ENCODE peak calls at places on chromosomes 7 and 10, in ten cellular contexts. One of them, this sample, is unnamed.

GRCh38 chr10:22466763-22467334 is 121.6 kb downstream of the SPAG6 start:
- DNase-seq in ovary: no peak
- DNase-seq in NB4: no peak
- DNase-seq in transverse colon: no peak
- DNase-seq in H1: no peak
- DNase-seq in IMR-90: no peak
- DNase-seq in HCT116: no peak
- DNase-seq in A549: no peak
- DNase-seq in esophagus squamous epithelium: no peak
- DNase-seq in adrenal gland: no peak
- DNase-seq in this sample: no peak

GRCh38 chr7:40622830-40623507 is 488.2 kb downstream of the SUGCT start:
- DNase-seq in transverse colon: no peak
- DNase-seq in adrenal gland: no peak
- DNase-seq in ovary: no peak
- DNase-seq in esophagus squamous epithelium: no peak
- DNase-seq in IMR-90: no peak
- DNase-seq in NB4: no peak
- DNase-seq in H1: no peak
- DNase-seq in A549: no peak
- DNase-seq in HCT116: no peak
- DNase-seq in this sample: no peak

GRCh38 chr7:46107610-46108217 is 186.6 kb upstream of the IGFBP3 start:
- DNase-seq in transverse colon: no peak
- DNase-seq in A549: no peak
- DNase-seq in adrenal gland: no peak
- DNase-seq in H1: no peak
- DNase-seq in ovary: no peak
- DNase-seq in HCT116: no peak
- DNase-seq in NB4: no peak
- DNase-seq in IMR-90: no peak
- DNase-seq in esophagus squamous epithelium: no peak
- DNase-seq in this sample: no peak

GRCh38 chr7:82599910-82600309 is 156.3 kb upstream of the CACNA2D1 start:
- DNase-seq in NB4: no peak
- DNase-seq in IMR-90: no peak
- DNase-seq in H1: no peak
- DNase-seq in transverse colon: no peak
- DNase-seq in adrenal gland: no peak
- DNase-seq in esophagus squamous epithelium: no peak
- DNase-seq in ovary: no peak
- DNase-seq in A549: no peak
- DNase-seq in HCT116: no peak
- DNase-seq in this sample: no peak

GRCh38 chr7:44796034-44796503 is 412 bp upstream of the PPIA start:
- DNase-seq in esophagus squamous epithelium: no peak
- DNase-seq in ovary: no peak
- DNase-seq in IMR-90: peak; percentile 36
- DNase-seq in A549: no peak
- DNase-seq in H1: peak; percentile 23
- DNase-seq in HCT116: peak; percentile 16
- DNase-seq in transverse colon: no peak
- DNase-seq in adrenal gland: no peak
- DNase-seq in NB4: no peak
- DNase-seq in this sample: peak; percentile 85

GRCh38 chr7:118327179-118327578 is 102.7 kb downstream of the ANKRD7 start:
- DNase-seq in IMR-90: no peak
- DNase-seq in adrenal gland: no peak
- DNase-seq in H1: no peak
- DNase-seq in NB4: no peak
- DNase-seq in HCT116: no peak
- DNase-seq in esophagus squamous epithelium: no peak
- DNase-seq in transverse colon: no peak
- DNase-seq in ovary: no peak
- DNase-seq in A549: no peak
- DNase-seq in this sample: no peak

GRCh38 chr10:71075066-71075758 is 137.2 kb upstream of the UNC5B start:
- DNase-seq in adrenal gland: no peak
- DNase-seq in NB4: no peak
- DNase-seq in esophagus squamous epithelium: no peak
- DNase-seq in transverse colon: no peak
- DNase-seq in HCT116: no peak
- DNase-seq in ovary: no peak
- DNase-seq in H1: no peak
- DNase-seq in IMR-90: no peak
- DNase-seq in A549: no peak
- DNase-seq in this sample: no peak

GRCh38 chr10:132186488-132187413 is at the start of gene DPYSL4:
- DNase-seq in IMR-90: no peak
- DNase-seq in transverse colon: no peak
- DNase-seq in NB4: no peak
- DNase-seq in HCT116: no peak
- DNase-seq in H1: no peak
- DNase-seq in ovary: no peak
- DNase-seq in A549: no peak
- DNase-seq in esophagus squamous epithelium: no peak
- DNase-seq in adrenal gland: no peak
- DNase-seq in this sample: peak; percentile 40

GRCh38 chr7:47215640-47216039 is 366.3 kb downstream of the TNS3 start:
- DNase-seq in esophagus squamous epithelium: no peak
- DNase-seq in transverse colon: no peak
- DNase-seq in HCT116: no peak
- DNase-seq in NB4: no peak
- DNase-seq in ovary: no peak
- DNase-seq in H1: no peak
- DNase-seq in adrenal gland: no peak
- DNase-seq in IMR-90: no peak
- DNase-seq in A549: no peak
- DNase-seq in this sample: no peak

GRCh38 chr7:47217086-47217485 is 364.8 kb downstream of the TNS3 start:
- DNase-seq in HCT116: no peak
- DNase-seq in NB4: no peak
- DNase-seq in IMR-90: no peak
- DNase-seq in adrenal gland: no peak
- DNase-seq in esophagus squamous epithelium: no peak
- DNase-seq in ovary: no peak
- DNase-seq in H1: no peak
- DNase-seq in A549: no peak
- DNase-seq in transverse colon: no peak
- DNase-seq in this sample: no peak

GRCh38 chr7:47215049-47215448 is 366.9 kb downstream of the TNS3 start:
- DNase-seq in esophagus squamous epithelium: no peak
- DNase-seq in IMR-90: no peak
- DNase-seq in transverse colon: no peak
- DNase-seq in NB4: no peak
- DNase-seq in HCT116: no peak
- DNase-seq in adrenal gland: no peak
- DNase-seq in ovary: no peak
- DNase-seq in A549: no peak
- DNase-seq in H1: no peak
- DNase-seq in this sample: no peak

GRCh38 chr7:47217570-47218360 is 364.1 kb downstream of the TNS3 start:
- DNase-seq in transverse colon: no peak
- DNase-seq in esophagus squamous epithelium: no peak
- DNase-seq in adrenal gland: no peak
- DNase-seq in H1: no peak
- DNase-seq in IMR-90: no peak
- DNase-seq in ovary: no peak
- DNase-seq in NB4: no peak
- DNase-seq in HCT116: no peak
- DNase-seq in A549: no peak
- DNase-seq in this sample: no peak

DNA sequence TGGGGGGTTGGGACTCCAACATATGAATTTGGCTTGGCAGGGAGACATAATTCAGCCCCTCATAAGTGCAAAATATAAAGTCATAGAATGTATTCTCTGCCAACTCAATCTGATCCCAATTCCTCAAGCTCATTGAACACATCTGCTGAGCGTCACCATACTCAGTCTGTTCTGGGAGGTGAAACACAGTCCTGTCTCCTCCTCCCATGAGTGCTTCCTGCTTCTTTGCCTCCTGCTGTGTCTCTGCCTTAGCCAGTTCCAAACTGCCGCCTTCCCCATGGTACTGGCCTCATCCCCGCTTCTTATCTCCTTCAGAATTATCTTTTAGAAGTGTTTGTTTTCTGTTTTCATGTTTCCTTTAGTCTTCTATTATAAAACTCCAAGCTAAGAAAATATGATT is 365.5 kb downstream of the TNS3 start:
- DNase-seq in ovary: no peak
- DNase-seq in IMR-90: no peak
- DNase-seq in transverse colon: no peak
- DNase-seq in HCT116: no peak
- DNase-seq in adrenal gland: no peak
- DNase-seq in NB4: no peak
- DNase-seq in H1: no peak
- DNase-seq in A549: no peak
- DNase-seq in esophagus squamous epithelium: no peak
- DNase-seq in this sample: no peak
- TF ChIP-seq POLR2A in ovary: no peak
- TF ChIP-seq POLR2A in IMR-90: no peak
- TF ChIP-seq POLR2A in transverse colon: no peak
- TF ChIP-seq POLR2A in HCT116: no peak
- TF ChIP-seq POLR2A in adrenal gland: no peak
- TF ChIP-seq POLR2A in NB4: no peak
- TF ChIP-seq POLR2A in H1: no peak
- TF ChIP-seq POLR2A in A549: no peak
- TF ChIP-seq POLR2A in esophagus squamous epithelium: no peak
- TF ChIP-seq POLR2A in this sample: no peak

DNA sequence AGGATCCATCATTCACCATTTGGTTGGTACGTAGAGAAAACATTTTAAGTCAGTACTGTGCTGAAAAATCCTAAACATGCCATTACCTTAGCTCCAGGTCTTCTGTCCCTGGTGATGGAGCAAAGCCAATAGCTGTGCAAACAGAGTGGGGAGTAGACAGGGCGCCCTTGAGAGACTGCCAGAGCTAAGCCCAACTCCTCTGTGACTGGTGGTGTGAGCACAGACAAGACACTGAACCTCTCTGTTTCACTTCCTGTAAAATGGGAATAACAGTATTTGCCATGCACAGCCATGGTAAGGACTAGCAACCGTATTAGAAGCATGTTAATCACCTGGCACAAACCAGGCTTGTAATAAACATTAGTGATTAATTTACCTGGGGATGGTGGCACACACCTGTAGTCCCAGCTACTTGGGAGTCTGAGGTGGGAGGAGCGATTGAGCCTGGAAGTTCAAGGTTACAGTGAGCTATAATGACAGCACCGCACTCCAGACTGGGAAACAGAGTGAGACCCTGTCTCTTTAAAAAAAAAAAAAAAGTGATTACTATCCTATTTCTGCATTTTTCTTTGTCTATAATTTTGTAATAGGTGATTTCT is 28.7 kb downstream of the LYZL1 start:
- DNase-seq in transverse colon: no peak
- DNase-seq in HCT116: no peak
- DNase-seq in adrenal gland: no peak
- DNase-seq in H1: no peak
- DNase-seq in IMR-90: no peak
- DNase-seq in A549: no peak
- DNase-seq in ovary: no peak
- DNase-seq in NB4: no peak
- DNase-seq in esophagus squamous epithelium: no peak
- DNase-seq in this sample: no peak
- TF ChIP-seq POLR2A in transverse colon: no peak
- TF ChIP-seq POLR2A in HCT116: no peak
- TF ChIP-seq POLR2A in adrenal gland: no peak
- TF ChIP-seq POLR2A in H1: no peak
- TF ChIP-seq POLR2A in IMR-90: no peak
- TF ChIP-seq POLR2A in A549: no peak
- TF ChIP-seq POLR2A in ovary: no peak
- TF ChIP-seq POLR2A in NB4: no peak
- TF ChIP-seq POLR2A in esophagus squamous epithelium: no peak
- TF ChIP-seq POLR2A in this sample: no peak

GRCh38 chr7:28354601-28355062 is 57.7 kb upstream of the CREB5 start:
- DNase-seq in transverse colon: no peak
- DNase-seq in HCT116: no peak
- DNase-seq in A549: peak; percentile 85
- DNase-seq in ovary: no peak
- DNase-seq in H1: no peak
- DNase-seq in IMR-90: peak; percentile 99
- DNase-seq in esophagus squamous epithelium: no peak
- DNase-seq in adrenal gland: no peak
- DNase-seq in NB4: no peak
- DNase-seq in this sample: peak; percentile 87

GRCh38 chr7:28360739-28361138 is 51.6 kb upstream of the CREB5 start:
- DNase-seq in NB4: no peak
- DNase-seq in HCT116: no peak
- DNase-seq in A549: no peak
- DNase-seq in adrenal gland: no peak
- DNase-seq in transverse colon: no peak
- DNase-seq in ovary: no peak
- DNase-seq in esophagus squamous epithelium: no peak
- DNase-seq in IMR-90: no peak
- DNase-seq in H1: no peak
- DNase-seq in this sample: no peak

GRCh38 chr7:28355553-28356319 is 56.6 kb upstream of the CREB5 start:
- DNase-seq in A549: no peak
- DNase-seq in adrenal gland: no peak
- DNase-seq in esophagus squamous epithelium: no peak
- DNase-seq in IMR-90: no peak
- DNase-seq in transverse colon: no peak
- DNase-seq in NB4: no peak
- DNase-seq in H1: no peak
- DNase-seq in ovary: no peak
- DNase-seq in HCT116: no peak
- DNase-seq in this sample: no peak

GRCh38 chr7:28358423-28358868 is 53.9 kb upstream of the CREB5 start:
- DNase-seq in IMR-90: peak; percentile 99
- DNase-seq in ovary: peak; percentile 13
- DNase-seq in transverse colon: no peak
- DNase-seq in NB4: no peak
- DNase-seq in esophagus squamous epithelium: no peak
- DNase-seq in H1: peak; percentile 65
- DNase-seq in adrenal gland: no peak
- DNase-seq in HCT116: peak; percentile 59
- DNase-seq in A549: peak; percentile 61
- DNase-seq in this sample: peak; percentile 81

DNA sequence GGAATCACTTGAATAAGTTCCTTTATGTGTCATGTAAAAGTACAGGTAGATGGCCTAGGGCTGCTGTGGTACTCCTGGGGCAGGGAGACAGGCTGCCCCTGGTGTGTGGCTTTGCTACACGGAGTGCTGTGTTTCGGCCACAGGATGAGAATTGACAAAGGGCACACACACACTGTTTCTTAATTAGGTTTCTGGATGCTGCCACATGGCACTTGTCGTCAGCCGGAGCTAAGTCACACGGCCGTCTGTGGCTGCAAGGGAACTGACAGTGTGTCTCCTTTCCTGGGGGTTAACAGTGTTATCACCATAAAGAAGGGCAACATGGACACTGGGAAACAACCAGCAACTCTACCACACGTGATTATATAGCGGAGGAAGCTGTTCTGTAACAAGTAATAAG is 55.7 kb upstream of the CREB5 start:
- DNase-seq in A549: no peak
- DNase-seq in H1: no peak
- DNase-seq in transverse colon: no peak
- DNase-seq in ovary: no peak
- DNase-seq in esophagus squamous epithelium: no peak
- DNase-seq in adrenal gland: no peak
- DNase-seq in IMR-90: no peak
- DNase-seq in NB4: no peak
- DNase-seq in HCT116: no peak
- DNase-seq in this sample: no peak
- TF ChIP-seq POLR2A in A549: no peak
- TF ChIP-seq POLR2A in H1: no peak
- TF ChIP-seq POLR2A in transverse colon: no peak
- TF ChIP-seq POLR2A in ovary: no peak
- TF ChIP-seq POLR2A in esophagus squamous epithelium: no peak
- TF ChIP-seq POLR2A in adrenal gland: no peak
- TF ChIP-seq POLR2A in IMR-90: no peak
- TF ChIP-seq POLR2A in NB4: no peak
- TF ChIP-seq POLR2A in HCT116: no peak
- TF ChIP-seq POLR2A in this sample: no peak

DNA sequence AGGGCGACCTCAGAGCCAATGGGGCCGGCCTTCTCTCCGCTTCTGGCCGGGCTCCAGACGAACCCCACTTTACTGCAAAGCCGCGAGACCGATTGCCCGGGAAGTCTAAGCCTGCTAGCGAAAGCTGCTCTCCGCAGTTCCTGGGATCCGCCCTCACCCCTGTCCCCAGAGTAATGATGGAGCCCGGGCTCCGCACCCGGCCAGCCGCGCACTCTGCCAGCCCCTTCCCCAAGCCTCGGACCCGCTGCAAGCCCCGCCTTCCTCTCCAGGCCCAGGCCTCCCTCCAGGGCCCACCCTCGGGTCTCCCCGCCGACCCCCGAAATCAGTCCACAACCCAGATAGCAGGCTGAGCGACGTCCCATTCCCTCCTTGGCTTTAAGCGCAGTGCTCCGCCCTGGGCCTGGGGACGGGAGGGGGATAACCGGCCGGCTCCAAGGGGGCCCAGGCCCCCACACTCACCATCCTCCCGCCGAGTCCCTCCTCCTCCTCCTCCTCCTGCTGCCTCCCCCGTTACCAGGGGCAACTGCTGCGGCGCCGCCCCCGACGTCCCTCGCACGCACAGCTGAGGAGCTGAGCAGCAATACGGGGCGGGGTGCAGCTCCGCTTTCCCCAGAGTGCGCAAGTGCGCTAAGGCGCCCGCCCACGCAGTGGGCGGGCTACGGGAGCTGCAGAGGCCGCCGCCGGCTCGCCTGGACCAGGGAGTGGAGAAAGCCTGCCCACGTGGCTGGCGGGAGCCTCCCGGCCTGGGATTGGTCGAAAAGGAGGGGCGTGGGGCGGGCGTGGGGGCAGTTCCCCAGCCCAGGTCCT is at the start of gene ARL3:
- DNase-seq in ovary: peak; percentile 98
- DNase-seq in IMR-90: peak; percentile 98
- DNase-seq in H1: peak; percentile 97
- DNase-seq in HCT116: peak; percentile 98
- DNase-seq in transverse colon: peak; percentile 98
- DNase-seq in adrenal gland: peak; percentile 98
- DNase-seq in NB4: peak; percentile 100
- DNase-seq in esophagus squamous epithelium: peak; percentile 84
- DNase-seq in A549: peak; percentile 97
- DNase-seq in this sample: peak; percentile 93
- TF ChIP-seq POLR2A in ovary: peak; percentile 86
- TF ChIP-seq POLR2A in IMR-90: peak; percentile 43
- TF ChIP-seq POLR2A in H1: peak; percentile 77
- TF ChIP-seq POLR2A in HCT116: no peak
- TF ChIP-seq POLR2A in transverse colon: peak; percentile 56
- TF ChIP-seq POLR2A in adrenal gland: no peak
- TF ChIP-seq POLR2A in NB4: peak; percentile 35
- TF ChIP-seq POLR2A in esophagus squamous epithelium: peak; percentile 34
- TF ChIP-seq POLR2A in A549: no peak
- TF ChIP-seq POLR2A in this sample: peak; percentile 46